ENCODE peak calls at places on chromosomes 11 and 22, in ten cellular contexts. K is GM12864; H is natural killer cell; Y is iPS DF 6.9; L is activated CD4-positive, alpha-beta T cell treated with anti-CD3 and anti-CD28 coated beads, Interleukin-2, amount 50 U/mL, for 4 hours; J is glomerular endothelial cell; F is activated naive CD4-positive, alpha-beta T cell; I is astrocyte of the spinal cord; M is activated naive CD8-positive, alpha-beta T cell treated with anti-CD3 and anti-CD28 coated beads, Interleukin-2, amount 50 U/mL, for 24 hours; T is IMR-90. E is an unnamed sample.
A peak's percentile ranks its signal among the peaks of the same experiment; 100 is the strongest.

GRCh38 chr11:71245601-71246391 is 6.6 kb downstream of the SHANK2 start:
- DNase-seq in K (no peak), H (no peak), Y (no peak), L (no peak), J (no peak), F (no peak), I (no peak), M (no peak), T (no peak), E (no peak)

GRCh38 chr22:42190274-42190673 is 59.7 kb upstream of the CYP2D6 start:
- DNase-seq in K (no peak), H (no peak), Y (no peak), L (no peak), J (no peak), F (no peak), I (no peak), M (no peak), T (no peak), E (no peak)

GRCh38 chr11:65576867-65577755 is 1.3 kb downstream of the EHBP1L1 start:
- DNase-seq in K (no peak), H (no peak), Y (no peak), L (no peak), J (no peak), F (no peak), I (peak; percentile 45), M (peak; percentile 58), T (peak; percentile 43), E (peak; percentile 76)

GRCh38 chr11:115497303-115497702 is 6.9 kb downstream of the CADM1 start:
- DNase-seq in K (peak; percentile 71), H (no peak), Y (no peak), L (no peak), J (no peak), F (no peak), I (peak; percentile 60), M (no peak), T (no peak), E (peak; percentile 10)

GRCh38 chr11:31060880-31061279 is 308.7 kb downstream of the DCDC1 start:
- DNase-seq in K (no peak), H (no peak), Y (no peak), L (no peak), J (no peak), F (no peak), I (peak; percentile 28), M (no peak), T (peak; percentile 3), E (no peak)

GRCh38 chr11:69242583-69242940 is 51.4 kb upstream of the MYEOV start:
- DNase-seq in K (no peak), H (no peak), Y (no peak), L (no peak), J (no peak), F (no peak), I (no peak), M (no peak), T (no peak), E (no peak)

GRCh38 chr11:33716236-33716635 is 15.6 kb upstream of the C11orf91 start:
- DNase-seq in K (no peak), H (no peak), Y (no peak), L (no peak), J (no peak), F (no peak), I (peak; percentile 48), M (no peak), T (no peak), E (peak; percentile 52)

GRCh38 chr11:78000193-78000592 is 5.7 kb upstream of the INTS4 start:
- DNase-seq in K (peak; percentile 30), H (no peak), Y (peak; percentile 67), L (peak; percentile 17), J (peak; percentile 50), F (no peak), I (peak; percentile 76), M (peak; percentile 31), T (peak; percentile 77), E (peak; percentile 79)

GRCh38 chr11:94926271-94926625 is 47.1 kb downstream of the CWC15 start:
- DNase-seq in K (no peak), H (no peak), Y (no peak), L (no peak), J (no peak), F (no peak), I (no peak), M (no peak), T (peak; percentile 27), E (no peak)

GRCh38 chr22:42214625-42215415 is 55.6 kb downstream of the TCF20 start:
- DNase-seq in K (no peak), H (no peak), Y (no peak), L (no peak), J (no peak), F (no peak), I (peak; percentile 58), M (no peak), T (no peak), E (no peak)

GRCh38 chr11:99068832-99069231 is 48.1 kb downstream of the CNTN5 start:
- DNase-seq in K (no peak), H (no peak), Y (no peak), L (no peak), J (no peak), F (no peak), I (no peak), M (no peak), T (no peak), E (no peak)

GRCh38 chr11:36615829-36616228 is 17.8 kb upstream of the RAG2 start:
- DNase-seq in K (no peak), H (no peak), Y (no peak), L (no peak), J (no peak), F (no peak), I (no peak), M (no peak), T (no peak), E (no peak)

GRCh38 chr11:66493124-66493523 is 12.9 kb downstream of the DPP3 start:
- DNase-seq in K (no peak), H (no peak), Y (no peak), L (no peak), J (no peak), F (no peak), I (no peak), M (no peak), T (no peak), E (no peak)

GRCh38 chr11:93537767-93538261 is 5.4 kb downstream of the SMCO4 start:
- DNase-seq in K (no peak), H (no peak), Y (no peak), L (no peak), J (no peak), F (no peak), I (no peak), M (no peak), T (peak; percentile 47), E (no peak)

GRCh38 chr22:44622685-44623084 is 79.3 kb upstream of the PRR5 start:
- DNase-seq in K (no peak), H (no peak), Y (no peak), L (no peak), J (no peak), F (no peak), I (no peak), M (no peak), T (no peak), E (no peak)

GRCh38 chr22:24996420-24996952 is 44.0 kb downstream of the KIAA1671 start:
- DNase-seq in K (no peak), H (no peak), Y (peak; percentile 64), L (no peak), J (no peak), F (no peak), I (peak; percentile 53), M (no peak), T (no peak), E (no peak)